ENCODE peak calls at places on chromosome 21, in ten cellular contexts. F is endodermal cell, W is AG04450, R is IMR-90, X is OCI-LY7, V is lung, Y is testis, E is K562, T is tibial artery, P is tibial nerve. L is an unnamed sample.

GRCh38 chr21:28743723-28744122 is 249.0 kb downstream of the LTN1 start:
- DNase-seq in E (no peak), V (no peak), R (no peak), F (no peak), T (no peak), X (no peak), Y (no peak), P (no peak), W (no peak), L (no peak)

GRCh38 chr21:15766952-15767603 is 37.3 kb downstream of the USP25 start:
- DNase-seq in W (no peak), F (no peak), R (no peak), Y (no peak), T (no peak), P (no peak), X (no peak), E (no peak), V (no peak), L (no peak)

GRCh38 chr21:36209626-36210171 is 53.1 kb downstream of the DOP1B start:
- DNase-seq in R (peak), V (peak), W (peak), X (peak), T (no peak), P (peak), F (peak), E (peak), Y (peak), L (no peak)

GRCh38 chr21:25424674-25425073 is 182.6 kb downstream of the MRPL39 start:
- DNase-seq in E (no peak), W (no peak), T (no peak), P (no peak), Y (no peak), V (no peak), R (no peak), X (no peak), F (no peak), L (no peak)

GRCh38 chr21:29647353-29647781 is 292.4 kb downstream of the GRIK1 start:
- DNase-seq in R (peak), W (peak), Y (no peak), P (no peak), F (no peak), X (no peak), T (no peak), E (peak), V (no peak), L (no peak)

GRCh38 chr21:37532868-37533780 is 166.6 kb downstream of the DYRK1A start:
- DNase-seq in F (peak), Y (no peak), W (no peak), P (no peak), R (peak), T (no peak), V (no peak), X (no peak), E (peak), L (no peak)

GRCh38 chr21:33975548-33976081 is 60.0 kb upstream of the ATP5PO start:
- DNase-seq in W (no peak), F (no peak), X (peak), Y (no peak), P (no peak), R (peak), T (no peak), E (peak), V (no peak), L (no peak)

GRCh38 chr21:46457801-46458314 is 833 bp upstream of the DIP2A start:
- DNase-seq in V (no peak), F (no peak), P (peak), W (peak), T (peak), E (peak), X (peak), R (peak), Y (peak), L (peak)

GRCh38 chr21:33430858-33431257 is 27.6 kb downstream of the IFNGR2 start:
- DNase-seq in R (no peak), V (no peak), E (no peak), X (no peak), P (no peak), F (no peak), W (no peak), Y (no peak), T (no peak), L (no peak)

GRCh38 chr21:27648560-27648959 is 681.7 kb upstream of the ADAMTS5 start:
- DNase-seq in X (no peak), V (no peak), P (no peak), R (peak), Y (no peak), E (no peak), T (no peak), F (no peak), W (peak), L (no peak)

GRCh38 chr21:44087426-44088400 is 19.5 kb upstream of the PWP2 start:
- DNase-seq in Y (peak), X (no peak), E (no peak), V (no peak), R (no peak), F (no peak), W (no peak), P (no peak), T (no peak), L (no peak)
- H3K27ac ChIP-seq in Y (no peak), X (no peak), E (no peak), V (peak), R (no peak), F (no peak), W (no peak), P (peak), T (no peak), L (peak)

DNA sequence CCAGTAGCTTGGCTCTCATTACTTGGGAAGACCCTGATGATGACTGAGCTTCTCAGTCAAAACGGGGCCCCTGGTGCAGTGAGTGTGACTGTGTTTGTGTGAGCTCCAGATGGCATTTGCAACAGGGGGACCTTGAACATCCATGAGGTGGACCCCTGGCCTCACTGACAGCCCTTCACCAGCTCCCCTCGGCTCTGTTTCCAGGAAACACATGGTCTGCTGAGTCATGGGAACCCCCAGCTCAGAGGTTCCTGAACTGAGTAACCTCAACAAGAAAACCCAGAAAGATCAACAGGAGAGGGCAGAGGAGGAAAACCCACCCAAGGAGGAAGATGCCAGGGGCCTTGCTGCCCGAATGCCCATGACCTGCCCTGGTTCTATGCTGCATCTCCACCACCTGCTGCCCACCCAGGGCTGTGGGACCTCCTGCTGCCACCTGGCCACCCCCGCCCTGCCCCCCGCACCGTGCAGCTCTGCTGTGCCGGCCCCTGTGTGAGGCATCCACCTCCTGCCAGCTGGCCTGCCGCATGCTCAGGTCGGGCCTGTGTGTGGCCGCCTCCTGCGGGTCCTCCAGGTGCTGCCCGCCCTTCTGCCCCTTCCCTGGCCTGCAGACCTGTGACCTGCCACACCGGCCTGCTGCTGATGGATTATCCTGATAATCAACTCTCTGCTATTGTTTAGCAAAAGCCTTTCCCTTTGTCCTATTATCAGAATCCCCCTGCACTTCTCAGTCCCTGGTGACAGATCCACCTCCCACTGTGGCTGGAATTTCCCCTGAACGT is 4.2 kb upstream of the KRTAP12-1 start:
- DNase-seq in E (no peak), T (no peak), F (peak), R (no peak), X (no peak), P (no peak), Y (no peak), V (peak), W (no peak), L (no peak)
- TF ChIP-seq CTCF in E (no peak), T (no peak), F (peak), R (no peak), X (no peak), P (no peak), Y (no peak), V (no peak), W (no peak), L (no peak)

GRCh38 chr21:40139636-40140035 is 272.4 kb downstream of the PCP4 start:
- DNase-seq in P (no peak), T (no peak), R (no peak), W (no peak), F (no peak), X (no peak), E (no peak), V (no peak), Y (no peak), L (no peak)

GRCh38 chr21:40136571-40136970 is 269.3 kb downstream of the PCP4 start:
- DNase-seq in E (no peak), Y (no peak), F (no peak), W (no peak), T (no peak), P (no peak), X (no peak), V (no peak), R (no peak), L (no peak)

GRCh38 chr21:40129809-40130208 is 262.6 kb downstream of the PCP4 start:
- DNase-seq in T (no peak), W (no peak), E (no peak), P (no peak), V (no peak), R (no peak), X (no peak), F (no peak), Y (no peak), L (no peak)

GRCh38 chr21:40130476-40130875 is 263.2 kb downstream of the PCP4 start:
- DNase-seq in V (no peak), F (no peak), Y (no peak), X (no peak), E (no peak), W (no peak), R (no peak), T (no peak), P (no peak), L (no peak)

DNA sequence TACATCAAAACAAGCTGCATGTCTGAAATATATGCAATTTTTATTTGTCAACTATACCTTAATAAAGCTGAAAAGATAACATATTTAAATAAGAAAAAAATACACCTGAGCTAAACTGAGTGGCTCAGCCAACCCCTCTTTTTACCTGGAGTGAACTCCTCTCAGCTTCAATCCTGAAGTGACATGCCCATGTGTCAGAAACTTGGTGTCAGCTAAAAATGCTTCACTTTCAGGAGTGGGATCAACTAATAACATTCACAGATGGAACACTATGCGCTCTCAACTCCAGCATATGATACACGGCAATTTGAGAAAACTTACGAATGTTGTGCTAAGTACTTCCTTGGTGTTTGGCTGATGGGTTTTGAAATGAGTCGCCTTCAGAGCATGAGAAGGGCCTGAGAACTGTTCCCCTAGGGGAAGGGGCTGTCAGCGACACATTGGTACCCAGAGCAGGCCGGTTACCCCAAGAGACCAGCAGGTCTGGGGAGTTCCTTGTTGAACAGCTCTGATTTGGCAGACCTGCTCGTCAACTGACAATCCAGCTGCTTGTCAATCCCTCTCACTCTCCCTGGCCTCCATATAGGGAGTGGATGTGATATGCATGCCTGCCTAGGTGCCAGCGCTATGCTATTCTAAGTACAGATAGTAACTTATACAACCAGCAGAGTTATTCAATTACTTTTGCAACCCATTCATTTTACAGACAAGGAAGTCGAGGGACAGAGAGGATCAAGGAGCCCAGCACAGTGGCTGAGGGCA is 267.7 kb downstream of the PCP4 start:
- DNase-seq in X (no peak), E (no peak), W (no peak), F (no peak), R (no peak), P (no peak), V (no peak), T (no peak), Y (no peak), L (no peak)
- H3K27ac ChIP-seq in X (no peak), E (no peak), W (no peak), F (no peak), R (no peak), P (no peak), V (no peak), T (no peak), Y (no peak), L (no peak)

GRCh38 chr21:45071396-45072165 is 2.8 kb upstream of the ADARB1 start:
- DNase-seq in E (no peak), P (no peak), V (no peak), X (no peak), F (no peak), Y (no peak), W (no peak), T (no peak), R (no peak), L (no peak)
- TF ChIP-seq CTCF in E (no peak), P (no peak), V (no peak), X (no peak), F (no peak), Y (no peak), W (no peak), T (no peak), R (no peak), L (no peak)

GRCh38 chr21:42404534-42404933 is 832 bp downstream of the UBASH3A start:
- DNase-seq in W (no peak), P (no peak), R (no peak), V (no peak), Y (no peak), X (no peak), T (no peak), E (peak), F (no peak), L (no peak)
- H3K27ac ChIP-seq in W (no peak), P (no peak), R (no peak), V (no peak), Y (no peak), X (no peak), T (no peak), E (peak), F (no peak), L (no peak)

GRCh38 chr21:34987673-34988072 is 61.4 kb downstream of the RUNX1 start:
- DNase-seq in V (no peak), X (no peak), Y (no peak), E (no peak), P (no peak), R (no peak), F (no peak), W (no peak), T (no peak), L (no peak)

GRCh38 chr21:34988139-34988538 is 61.0 kb downstream of the RUNX1 start:
- DNase-seq in F (no peak), X (no peak), Y (no peak), W (no peak), P (no peak), T (no peak), E (no peak), R (no peak), V (no peak), L (no peak)

GRCh38 chr21:34988625-34989024 is 60.5 kb downstream of the RUNX1 start:
- DNase-seq in F (no peak), Y (no peak), W (no peak), P (no peak), X (no peak), T (no peak), E (no peak), R (no peak), V (no peak), L (no peak)

GRCh38 chr21:34984356-34984755 is 64.7 kb downstream of the RUNX1 start:
- DNase-seq in Y (no peak), P (no peak), F (no peak), X (no peak), R (no peak), T (no peak), W (no peak), V (no peak), E (no peak), L (no peak)

GRCh38 chr21:34986561-34987533 is 62.3 kb downstream of the RUNX1 start:
- DNase-seq in P (no peak), Y (no peak), F (peak), V (no peak), R (peak), W (no peak), E (no peak), X (no peak), T (no peak), L (no peak)
- TF ChIP-seq CTCF in P (no peak), Y (no peak), F (peak), V (no peak), R (peak), W (peak), E (no peak), X (no peak), T (no peak), L (no peak)

GRCh38 chr21:32260130-32260529 is 18.7 kb downstream of the MIS18A start:
- DNase-seq in X (no peak), F (no peak), V (no peak), T (no peak), P (no peak), E (no peak), R (no peak), Y (no peak), W (no peak), L (no peak)
- H3K27ac ChIP-seq in X (no peak), F (no peak), V (no peak), T (no peak), P (no peak), E (no peak), R (no peak), Y (no peak), W (no peak), L (no peak)

GRCh38 chr21:41065539-41065938 is 102.4 kb upstream of the BACE2 start:
- DNase-seq in R (no peak), V (no peak), Y (no peak), T (no peak), F (no peak), X (no peak), W (no peak), E (no peak), P (no peak), L (no peak)

GRCh38 chr21:41068411-41069304 is 99.3 kb upstream of the BACE2 start:
- DNase-seq in V (peak), Y (peak), X (peak), W (peak), P (peak), T (peak), E (peak), F (peak), R (peak), L (peak)

GRCh38 chr21:41071410-41071809 is 96.5 kb upstream of the BACE2 start:
- DNase-seq in W (no peak), V (no peak), R (no peak), X (peak), F (peak), Y (peak), P (no peak), T (no peak), E (no peak), L (no peak)

GRCh38 chr21:41066086-41066938 is 101.6 kb upstream of the BACE2 start:
- DNase-seq in W (no peak), V (no peak), R (no peak), X (no peak), T (no peak), E (no peak), F (no peak), P (no peak), Y (no peak), L (no peak)

GRCh38 chr21:41069305-41069642 is 98.7 kb upstream of the BACE2 start:
- DNase-seq in V (no peak), E (no peak), F (no peak), R (no peak), Y (no peak), X (no peak), P (no peak), W (no peak), T (no peak), L (no peak)
- TF ChIP-seq CTCF in V (no peak), E (no peak), F (no peak), R (no peak), Y (no peak), X (no peak), P (no peak), W (no peak), T (no peak), L (no peak)

GRCh38 chr21:44872568-44873355 is 728 bp downstream of the PTTG1IP start:
- DNase-seq in W (no peak), Y (peak), F (peak), T (peak), X (peak), V (peak), P (no peak), R (peak), E (peak), L (peak)
- H3K27ac ChIP-seq in W (peak), Y (peak), F (peak), T (peak), X (no peak), V (peak), P (peak), R (peak), E (peak), L (peak)

GRCh38 chr21:39209334-39209688 is 26.1 kb upstream of the PSMG1 start:
- DNase-seq in T (no peak), E (no peak), P (no peak), R (no peak), V (no peak), F (no peak), Y (no peak), W (no peak), X (no peak), L (no peak)

GRCh38 chr21:39208624-39209333 is 25.5 kb upstream of the PSMG1 start:
- DNase-seq in T (no peak), Y (no peak), W (no peak), X (no peak), P (no peak), V (no peak), F (no peak), E (peak), R (peak), L (no peak)

GRCh38 chr21:39204134-39204533 is 20.9 kb upstream of the PSMG1 start:
- DNase-seq in W (no peak), V (no peak), X (no peak), F (no peak), T (no peak), E (no peak), P (no peak), Y (no peak), R (no peak), L (no peak)
- TF ChIP-seq CTCF in W (peak), V (no peak), X (no peak), F (peak), T (no peak), E (no peak), P (no peak), Y (no peak), R (peak), L (no peak)